ENCODE peak calls at places on chromosome X, in four cellular contexts. One of them, this sample, is unnamed.

GRCh38 chrX:129876734-129877395 is 29.1 kb upstream of the UTP14A start:
- DNase-seq in GM12878: no peak
- DNase-seq in K562: no peak
- DNase-seq in HepG2: peak
- DNase-seq in this sample: peak

GRCh38 chrX:100658936-100659335 is 14.9 kb downstream of the SRPX2 start:
- DNase-seq in GM12878: no peak
- DNase-seq in K562: no peak
- DNase-seq in HepG2: no peak
- DNase-seq in this sample: no peak

GRCh38 chrX:79081895-79082512 is 62.5 kb upstream of the GPR174 start:
- DNase-seq in GM12878: peak
- DNase-seq in K562: peak
- DNase-seq in HepG2: no peak
- DNase-seq in this sample: no peak

GRCh38 chrX:110415440-110416167 is 57.0 kb downstream of the RTL9 start:
- DNase-seq in GM12878: no peak
- DNase-seq in K562: no peak
- DNase-seq in HepG2: no peak
- DNase-seq in this sample: no peak

GRCh38 chrX:9482408-9482807 is 17.6 kb downstream of the TBL1X start:
- DNase-seq in GM12878: no peak
- DNase-seq in K562: no peak
- DNase-seq in HepG2: no peak
- DNase-seq in this sample: no peak

GRCh38 chrX:50697691-50698090 is 116.3 kb downstream of the SHROOM4 start:
- DNase-seq in GM12878: no peak
- DNase-seq in K562: no peak
- DNase-seq in HepG2: no peak
- DNase-seq in this sample: no peak

GRCh38 chrX:115410731-115411435 is 121.4 kb downstream of the LUZP4 start:
- DNase-seq in GM12878: no peak
- DNase-seq in K562: no peak
- DNase-seq in HepG2: no peak
- DNase-seq in this sample: no peak

GRCh38 chrX:70452143-70452733 is 7.6 kb downstream of the DLG3 start:
- DNase-seq in GM12878: no peak
- DNase-seq in K562: peak
- DNase-seq in HepG2: peak
- DNase-seq in this sample: peak

GRCh38 chrX:21166302-21166982 is 207.8 kb upstream of the CNKSR2 start:
- DNase-seq in GM12878: no peak
- DNase-seq in K562: no peak
- DNase-seq in HepG2: peak
- DNase-seq in this sample: no peak

GRCh38 chrX:2503591-2504500 is 3.1 kb upstream of the DHRSX start:
- DNase-seq in GM12878: no peak
- DNase-seq in K562: no peak
- DNase-seq in HepG2: no peak
- DNase-seq in this sample: no peak

GRCh38 chrX:18769812-18770573 is 62.5 kb downstream of the PPEF1 start:
- DNase-seq in GM12878: no peak
- DNase-seq in K562: no peak
- DNase-seq in HepG2: no peak
- DNase-seq in this sample: no peak

GRCh38 chrX:149910178-149910695 is 19.1 kb upstream of the HSFX4 start:
- DNase-seq in GM12878: no peak
- DNase-seq in K562: no peak
- DNase-seq in HepG2: no peak
- DNase-seq in this sample: no peak

GRCh38 chrX:24928114-24928513 is 87.7 kb downstream of the ARX start:
- DNase-seq in GM12878: no peak
- DNase-seq in K562: no peak
- DNase-seq in HepG2: no peak
- DNase-seq in this sample: no peak

GRCh38 chrX:131802836-131803626 is 220.1 kb upstream of the STK26 start:
- DNase-seq in GM12878: peak
- DNase-seq in K562: peak
- DNase-seq in HepG2: no peak
- DNase-seq in this sample: no peak

GRCh38 chrX:97405031-97405685 is 521.5 kb downstream of the RPA4 start:
- DNase-seq in GM12878: no peak
- DNase-seq in K562: no peak
- DNase-seq in HepG2: no peak
- DNase-seq in this sample: no peak
- TF ChIP-seq EZH2 in GM12878: no peak
- TF ChIP-seq EZH2 in K562: no peak
- TF ChIP-seq EZH2 in HepG2: no peak
- TF ChIP-seq EZH2 in this sample: no peak

GRCh38 chrX:14029425-14030247 is at the start of gene GEMIN8:
- DNase-seq in GM12878: peak
- DNase-seq in K562: peak
- DNase-seq in HepG2: peak
- DNase-seq in this sample: peak
- TF ChIP-seq REST in GM12878: no peak
- TF ChIP-seq REST in K562: no peak
- TF ChIP-seq REST in HepG2: no peak
- TF ChIP-seq REST in this sample: no peak

GRCh38 chrX:103250977-103251376 is 4.0 kb downstream of the TCEAL8 start:
- DNase-seq in GM12878: no peak
- DNase-seq in K562: peak
- DNase-seq in HepG2: no peak
- DNase-seq in this sample: no peak
- TF ChIP-seq YY1 in GM12878: no peak
- TF ChIP-seq YY1 in K562: no peak
- TF ChIP-seq YY1 in HepG2: no peak
- TF ChIP-seq YY1 in this sample: no peak

GRCh38 chrX:153523269-153523668 is 5.8 kb downstream of the ATP2B3 start:
- DNase-seq in GM12878: no peak
- DNase-seq in K562: no peak
- DNase-seq in HepG2: no peak
- DNase-seq in this sample: no peak

GRCh38 chrX:153519569-153520285 is 2.3 kb downstream of the ATP2B3 start:
- DNase-seq in GM12878: no peak
- DNase-seq in K562: no peak
- DNase-seq in HepG2: no peak
- DNase-seq in this sample: no peak

GRCh38 chrX:153520286-153520917 is 3.0 kb downstream of the ATP2B3 start:
- DNase-seq in GM12878: no peak
- DNase-seq in K562: no peak
- DNase-seq in HepG2: no peak
- DNase-seq in this sample: no peak

GRCh38 chrX:153522259-153522658 is 4.8 kb downstream of the ATP2B3 start:
- DNase-seq in GM12878: no peak
- DNase-seq in K562: no peak
- DNase-seq in HepG2: no peak
- DNase-seq in this sample: no peak

GRCh38 chrX:153521034-153521433 is 3.6 kb downstream of the ATP2B3 start:
- DNase-seq in GM12878: no peak
- DNase-seq in K562: no peak
- DNase-seq in HepG2: no peak
- DNase-seq in this sample: no peak
- TF ChIP-seq EZH2 in GM12878: no peak
- TF ChIP-seq EZH2 in K562: no peak
- TF ChIP-seq EZH2 in HepG2: no peak
- TF ChIP-seq EZH2 in this sample: no peak

DNA sequence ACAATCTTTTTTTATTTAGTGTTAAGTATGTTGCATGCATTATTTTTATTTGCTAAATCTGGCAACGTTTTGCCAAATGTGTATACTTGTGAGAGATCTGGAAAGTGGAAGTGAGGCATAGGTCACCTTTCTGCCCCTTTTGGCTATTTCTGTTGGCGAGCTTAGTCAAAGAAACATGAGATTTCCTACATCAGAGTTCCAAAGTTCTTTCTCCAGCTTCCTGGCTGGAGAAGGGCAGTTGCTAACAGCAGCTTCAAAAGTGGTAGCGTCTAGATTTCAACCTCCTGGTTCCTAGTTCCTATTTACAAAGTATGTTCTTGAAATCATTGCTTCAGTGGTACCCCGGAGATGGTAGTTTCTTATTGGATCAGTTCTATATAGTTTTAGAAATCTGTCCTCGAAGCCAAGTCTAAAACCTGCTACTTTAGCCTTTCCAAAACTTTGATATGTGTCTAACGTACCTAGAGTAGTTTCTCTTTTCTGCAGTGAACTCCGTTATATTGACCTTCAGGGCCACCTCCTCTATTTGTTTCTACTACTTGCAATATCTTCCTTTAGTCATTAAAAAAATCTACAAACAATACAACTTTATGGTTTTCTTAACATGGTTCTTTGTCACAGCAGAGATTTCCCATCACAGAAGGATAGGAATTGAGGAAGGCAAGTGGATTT is 455.8 kb upstream of the FTHL17 start:
- DNase-seq in GM12878: no peak
- DNase-seq in K562: no peak
- DNase-seq in HepG2: no peak
- DNase-seq in this sample: no peak
- TF ChIP-seq REST in GM12878: no peak
- TF ChIP-seq REST in K562: no peak
- TF ChIP-seq REST in HepG2: no peak
- TF ChIP-seq REST in this sample: no peak

GRCh38 chrX:37757082-37757481 is 22.8 kb upstream of the CYBB start:
- DNase-seq in GM12878: no peak
- DNase-seq in K562: no peak
- DNase-seq in HepG2: no peak
- DNase-seq in this sample: no peak

GRCh38 chrX:37752941-37753340 is 26.9 kb upstream of the CYBB start:
- DNase-seq in GM12878: no peak
- DNase-seq in K562: no peak
- DNase-seq in HepG2: no peak
- DNase-seq in this sample: no peak

GRCh38 chrX:37754518-37754917 is 25.3 kb upstream of the CYBB start:
- DNase-seq in GM12878: no peak
- DNase-seq in K562: no peak
- DNase-seq in HepG2: no peak
- DNase-seq in this sample: no peak

GRCh38 chrX:37755073-37755472 is 24.8 kb upstream of the CYBB start:
- DNase-seq in GM12878: peak
- DNase-seq in K562: peak
- DNase-seq in HepG2: no peak
- DNase-seq in this sample: no peak

GRCh38 chrX:37753384-37753783 is 26.5 kb upstream of the CYBB start:
- DNase-seq in GM12878: no peak
- DNase-seq in K562: no peak
- DNase-seq in HepG2: no peak
- DNase-seq in this sample: no peak
- TF ChIP-seq YY1 in GM12878: no peak
- TF ChIP-seq YY1 in K562: no peak
- TF ChIP-seq YY1 in HepG2: no peak
- TF ChIP-seq YY1 in this sample: no peak

DNA sequence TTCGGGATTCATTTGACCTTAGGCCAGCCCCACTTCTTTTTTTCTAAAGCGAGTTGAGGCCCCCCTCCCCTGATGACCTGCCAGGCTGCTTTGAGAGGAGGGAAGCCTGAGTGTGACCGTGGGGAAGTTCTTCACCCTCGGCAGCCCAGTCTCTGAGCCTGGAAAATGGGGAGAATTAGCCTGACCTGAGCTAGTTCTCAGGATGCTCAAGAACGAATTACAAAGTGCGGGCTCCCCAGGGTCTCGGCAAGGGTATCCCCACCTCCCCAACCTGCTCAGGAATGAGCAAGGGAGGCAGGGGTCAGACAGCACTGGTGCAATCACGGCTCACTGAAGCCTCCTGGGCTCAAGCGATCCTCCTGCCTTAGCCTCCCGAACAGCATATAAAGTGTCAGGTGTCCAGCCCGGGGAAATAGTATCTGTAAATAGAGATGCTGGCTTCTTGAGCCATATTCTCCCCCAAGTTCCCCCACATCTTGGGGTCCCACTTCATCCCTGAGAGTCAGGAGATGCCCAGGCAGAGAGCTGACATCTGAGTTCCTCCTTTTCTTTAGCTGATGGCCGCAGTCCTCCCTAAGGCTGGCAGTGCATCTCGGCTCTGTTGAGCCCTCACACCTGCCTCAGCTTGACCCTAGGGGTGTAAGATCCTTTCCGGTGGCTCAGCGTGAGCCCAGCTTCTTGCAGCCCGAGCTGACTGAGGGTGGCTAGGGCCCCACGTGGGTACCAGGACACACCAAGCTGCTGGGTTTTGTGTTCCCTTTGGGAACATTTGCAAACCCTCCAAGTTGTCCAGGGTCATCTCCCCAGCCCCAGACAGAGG is 1.6 kb downstream of the DUSP9 start:
- DNase-seq in GM12878: no peak
- DNase-seq in K562: no peak
- DNase-seq in HepG2: no peak
- DNase-seq in this sample: no peak
- TF ChIP-seq EZH2 in GM12878: no peak
- TF ChIP-seq EZH2 in K562: no peak
- TF ChIP-seq EZH2 in HepG2: no peak
- TF ChIP-seq EZH2 in this sample: no peak

DNA sequence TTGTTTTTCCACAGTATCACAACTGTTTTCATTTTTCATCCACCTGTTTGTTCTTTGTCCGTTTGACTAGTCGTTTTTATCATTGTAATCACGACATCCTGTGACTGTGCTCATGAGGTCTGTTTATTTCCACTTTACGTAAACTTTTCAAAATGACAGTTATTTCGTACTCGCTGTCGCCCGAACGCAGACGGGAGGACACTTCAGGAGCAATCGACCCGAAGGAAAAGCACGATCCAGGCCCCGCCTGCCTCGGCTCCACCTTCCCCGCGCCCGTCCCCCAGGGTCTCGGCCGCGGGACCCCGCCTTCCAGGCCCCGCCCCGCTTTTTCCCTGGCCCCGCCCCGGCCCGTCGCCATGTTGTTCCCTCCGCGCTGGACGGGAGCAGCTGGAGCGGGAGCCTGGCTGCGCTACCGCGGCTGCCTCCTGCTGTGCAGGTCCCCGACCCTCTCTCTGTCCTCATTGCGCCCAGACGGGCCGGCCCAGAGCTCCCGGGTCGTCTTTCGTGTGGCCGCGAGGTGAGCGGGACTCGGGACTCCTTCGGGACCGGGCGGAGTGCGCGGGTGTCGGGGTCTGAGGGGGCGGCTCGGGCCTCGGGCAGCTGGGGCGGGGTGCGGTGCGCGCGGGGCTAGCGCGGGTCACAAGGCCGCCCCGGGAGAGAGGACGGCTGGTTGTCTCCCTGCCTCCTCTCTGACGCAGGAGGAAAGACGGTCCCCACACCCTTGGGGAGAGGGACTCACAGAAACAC is at the start of gene RAB9A:
- DNase-seq in GM12878: no peak
- DNase-seq in K562: peak
- DNase-seq in HepG2: peak
- DNase-seq in this sample: peak
- TF ChIP-seq REST in GM12878: no peak
- TF ChIP-seq REST in K562: no peak
- TF ChIP-seq REST in HepG2: no peak
- TF ChIP-seq REST in this sample: no peak

GRCh38 chrX:136580316-136580715 is 48.3 kb downstream of the VGLL1 start:
- DNase-seq in GM12878: no peak
- DNase-seq in K562: no peak
- DNase-seq in HepG2: no peak
- DNase-seq in this sample: no peak

GRCh38 chrX:136572030-136572429 is 40.0 kb downstream of the VGLL1 start:
- DNase-seq in GM12878: no peak
- DNase-seq in K562: no peak
- DNase-seq in HepG2: no peak
- DNase-seq in this sample: no peak

GRCh38 chrX:136577562-136577961 is 45.5 kb downstream of the VGLL1 start:
- DNase-seq in GM12878: no peak
- DNase-seq in K562: peak
- DNase-seq in HepG2: peak
- DNase-seq in this sample: peak

GRCh38 chrX:136574548-136574947 is 42.5 kb downstream of the VGLL1 start:
- DNase-seq in GM12878: no peak
- DNase-seq in K562: no peak
- DNase-seq in HepG2: peak
- DNase-seq in this sample: no peak
- TF ChIP-seq YY1 in GM12878: no peak
- TF ChIP-seq YY1 in K562: no peak
- TF ChIP-seq YY1 in HepG2: no peak
- TF ChIP-seq YY1 in this sample: no peak